ENCODE peak calls at places on chromosomes 13 and 19, in nine cellular contexts. E is psoas muscle, N is kidney epithelial cell, G is IMR-90, S is endodermal cell, I is Peyer's patch, W is WERI-Rb-1, U is body of pancreas, Q is dorsolateral prefrontal cortex. L is an unnamed sample.
A peak's percentile ranks its signal among the peaks of the same experiment; 100 is the strongest.

GRCh38 chr19:17245535-17245984 is at the start of gene NR2F6:
- DNase-seq in E (no peak), N (no peak), G (no peak), S (no peak), I (no peak), W (no peak), U (no peak), Q (no peak), L (no peak)

GRCh38 chr19:47493378-47494210 is 9.6 kb upstream of the KPTN start:
- DNase-seq in E (peak; percentile 39), N (no peak), G (no peak), S (no peak), I (no peak), W (no peak), U (no peak), Q (no peak), L (no peak)

GRCh38 chr13:31073859-31074718 is 87.6 kb downstream of the HSPH1 start:
- DNase-seq in E (no peak), N (no peak), G (peak; percentile 69), S (no peak), I (no peak), W (peak; percentile 11), U (no peak), Q (no peak), L (no peak)

GRCh38 chr13:24038846-24039330 is 121.6 kb upstream of the SPATA13 start:
- DNase-seq in E (no peak), N (peak; percentile 34), G (peak; percentile 74), S (no peak), I (no peak), W (no peak), U (peak; percentile 42), Q (no peak), L (no peak)

GRCh38 chr13:80338781-80339577 is 1.9 kb downstream of the SPRY2 start:
- DNase-seq in E (peak; percentile 89), N (no peak), G (peak; percentile 88), S (peak; percentile 79), I (peak; percentile 76), W (peak; percentile 32), U (peak; percentile 66), Q (peak; percentile 77), L (peak; percentile 56)

GRCh38 chr19:34172661-34173144 is 399 bp downstream of the LSM14A start:
- DNase-seq in E (no peak), N (no peak), G (no peak), S (no peak), I (peak; percentile 52), W (no peak), U (peak; percentile 22), Q (no peak), L (no peak)

GRCh38 chr13:20270163-20270865 is 38.2 kb upstream of the GJB6 start:
- DNase-seq in E (no peak), N (no peak), G (no peak), S (no peak), I (no peak), W (no peak), U (no peak), Q (no peak), L (no peak)

GRCh38 chr19:48862827-48863226 is 5.6 kb downstream of the PLEKHA4 start:
- DNase-seq in E (peak; percentile 70), N (no peak), G (no peak), S (no peak), I (no peak), W (no peak), U (no peak), Q (no peak), L (no peak)

GRCh38 chr19:49491030-49491803 is 3.8 kb downstream of the RPL13A start:
- DNase-seq in E (no peak), N (no peak), G (no peak), S (no peak), I (no peak), W (no peak), U (no peak), Q (no peak), L (no peak)

GRCh38 chr19:47436712-47437401 is 17.5 kb upstream of the MEIS3 start:
- DNase-seq in E (peak; percentile 87), N (no peak), G (peak; percentile 47), S (peak; percentile 95), I (peak; percentile 92), W (peak; percentile 81), U (peak; percentile 86), Q (peak; percentile 85), L (no peak)

GRCh38 chr13:102983496-102983895 is 82.7 kb downstream of the SLC10A2 start:
- DNase-seq in E (no peak), N (peak; percentile 14), G (no peak), S (no peak), I (peak; percentile 48), W (no peak), U (no peak), Q (no peak), L (no peak)

GRCh38 chr19:5237939-5238480 is 102.6 kb downstream of the PTPRS start:
- DNase-seq in E (no peak), N (no peak), G (no peak), S (no peak), I (no peak), W (no peak), U (no peak), Q (no peak), L (no peak)

GRCh38 chr13:29524176-29524575 is 71.3 kb downstream of the SLC7A1 start:
- DNase-seq in E (no peak), N (no peak), G (no peak), S (no peak), I (no peak), W (no peak), U (no peak), Q (no peak), L (no peak)

GRCh38 chr13:39612023-39612637 is 9.1 kb upstream of the LHFPL6 start:
- DNase-seq in E (no peak), N (no peak), G (peak; percentile 78), S (peak; percentile 88), I (peak; percentile 90), W (peak; percentile 46), U (peak; percentile 76), Q (no peak), L (peak; percentile 43)

GRCh38 chr19:14563989-14564650 is 7.7 kb downstream of the NDUFB7 start:
- DNase-seq in E (peak; percentile 95), N (no peak), G (no peak), S (peak; percentile 98), I (no peak), W (peak; percentile 83), U (no peak), Q (no peak), L (no peak)

GRCh38 chr13:22168437-22168836 is 497.6 kb downstream of the FGF9 start:
- DNase-seq in E (no peak), N (no peak), G (no peak), S (no peak), I (no peak), W (no peak), U (no peak), Q (no peak), L (no peak)
- H3K27me3 ChIP-seq in E (no peaks in the 10 kb centered on the region), N (no peaks in the 10 kb centered on the region), G (no peaks in the 10 kb centered on the region), S (no peaks in the 10 kb centered on the region), I (no peaks in the 10 kb centered on the region), W (peaks cover 82% of the 10 kb centered on the region), U (no peaks in the 10 kb centered on the region), Q (no peaks in the 10 kb centered on the region), L (no peaks in the 10 kb centered on the region)

GRCh38 chr19:27681972-27682371 is 1531.0 kb downstream of the UQCRFS1 start:
- DNase-seq in E (no peak), N (no peak), G (no peak), S (no peak), I (no peak), W (no peak), U (no peak), Q (no peak), L (no peak)

GRCh38 chr19:27676877-27677276 is 1536.1 kb downstream of the UQCRFS1 start:
- DNase-seq in E (no peak), N (no peak), G (no peak), S (peak; percentile 5), I (no peak), W (no peak), U (no peak), Q (no peak), L (no peak)

GRCh38 chr19:27676334-27676733 is 1536.6 kb downstream of the UQCRFS1 start:
- DNase-seq in E (no peak), N (no peak), G (no peak), S (peak; percentile 2), I (no peak), W (no peak), U (no peak), Q (no peak), L (no peak)

GRCh38 chr19:27679905-27680304 is 1533.0 kb downstream of the UQCRFS1 start:
- DNase-seq in E (no peak), N (no peak), G (no peak), S (peak; percentile 10), I (no peak), W (no peak), U (no peak), Q (no peak), L (no peak)

GRCh38 chr19:27679399-27679798 is 1533.6 kb downstream of the UQCRFS1 start:
- DNase-seq in E (no peak), N (no peak), G (no peak), S (no peak), I (no peak), W (no peak), U (no peak), Q (no peak), L (no peak)
- H3K27me3 ChIP-seq in E (no peaks in the 10 kb centered on the region), N (no peaks in the 10 kb centered on the region), G (no peaks in the 10 kb centered on the region), S (no peaks in the 10 kb centered on the region), I (no peaks in the 10 kb centered on the region), W (no peaks in the 10 kb centered on the region), U (no peaks in the 10 kb centered on the region), Q (no peaks in the 10 kb centered on the region), L (no peaks in the 10 kb centered on the region)

DNA sequence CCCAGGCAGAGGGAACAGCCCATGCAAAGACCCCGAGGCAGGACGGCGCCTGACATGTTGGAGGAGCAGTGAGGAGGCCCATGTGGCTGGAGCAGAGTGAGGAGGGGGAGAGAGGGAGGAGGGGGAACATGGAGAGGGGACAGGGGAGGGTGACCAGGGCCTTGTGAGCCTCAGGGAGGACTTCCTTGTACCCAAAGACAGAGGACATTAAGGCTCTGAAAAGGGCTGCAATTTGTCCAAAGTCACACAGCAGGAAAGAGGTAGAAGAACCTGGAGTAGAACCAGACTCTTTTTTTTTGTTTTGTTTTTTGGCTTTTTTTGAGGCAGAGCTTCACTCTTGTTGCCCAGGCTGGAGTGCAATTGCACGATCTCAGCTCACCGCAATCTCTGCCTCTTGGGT is 67.2 kb downstream of the CELF5 start:
- DNase-seq in E (no peak), N (no peak), G (no peak), S (no peak), I (no peak), W (no peak), U (no peak), Q (no peak), L (no peak)
- H3K27me3 ChIP-seq in E (peaks cover 56% of the 10 kb centered on the region), N (peaks cover 23% of the 10 kb centered on the region), G (peaks cover 44% of the 10 kb centered on the region), S (no peaks in the 10 kb centered on the region), I (no peaks in the 10 kb centered on the region), W (no peaks in the 10 kb centered on the region), U (no peaks in the 10 kb centered on the region), Q (no peaks in the 10 kb centered on the region), L (peaks cover 23% of the 10 kb centered on the region)

DNA sequence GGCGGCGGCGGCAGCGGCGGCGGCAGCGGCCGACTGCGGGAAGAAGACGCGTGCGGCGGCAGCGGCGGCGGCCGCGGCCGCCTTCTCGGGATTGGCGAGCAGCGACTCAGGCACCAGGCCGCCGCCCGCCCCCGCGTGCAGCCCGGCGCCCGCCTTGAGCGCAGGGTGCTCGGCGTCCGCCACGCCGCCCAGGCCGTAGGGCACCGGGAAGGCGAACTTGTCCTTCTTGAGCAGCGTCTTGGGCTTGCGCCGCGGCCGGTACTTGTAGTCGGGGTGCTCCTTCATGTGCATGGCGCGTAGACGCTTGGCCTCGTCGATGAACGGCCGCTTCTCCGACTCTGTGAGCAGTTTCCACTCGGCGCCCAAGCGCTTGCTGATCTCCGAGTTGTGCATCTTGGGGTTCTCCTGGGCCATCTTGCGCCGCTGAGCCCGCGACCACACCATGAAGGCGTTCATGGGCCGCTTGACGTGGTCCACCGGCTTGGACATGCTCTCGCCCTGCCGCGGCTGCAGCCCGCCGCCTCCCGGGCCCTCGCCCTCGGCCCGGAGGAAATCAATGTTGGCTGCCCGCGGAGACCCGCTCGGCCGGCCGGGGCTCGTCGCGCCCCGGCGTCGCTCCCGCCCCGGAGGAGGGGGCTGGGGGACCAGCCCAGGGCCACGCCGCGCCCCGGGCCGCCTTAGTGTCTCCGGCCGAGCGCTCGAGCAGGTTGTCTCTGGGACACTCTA is 621 bp downstream of the SOX21 start:
- DNase-seq in E (no peak), N (no peak), G (no peak), S (no peak), I (no peak), W (peak; percentile 58), U (no peak), Q (no peak), L (no peak)
- H3K27me3 ChIP-seq in E (peaks cover 91% of the 10 kb centered on the region), N (peaks cover 84% of the 10 kb centered on the region), G (peaks cover 81% of the 10 kb centered on the region), S (peaks cover 86% of the 10 kb centered on the region), I (no peaks in the 10 kb centered on the region), W (peaks cover 79% of the 10 kb centered on the region), U (peaks cover 43% of the 10 kb centered on the region), Q (peaks cover 20% of the 10 kb centered on the region), L (peaks cover 71% of the 10 kb centered on the region)

L was measured in AG04450.